ENCODE peak calls at places on chromosome 15, in eight cellular contexts. Q is T47D, J is ELF-1, X is SK-N-DZ, H is OCI-M1, F is AG08396, C is lung, S is endothelial cell. U is an unnamed sample.

GRCh38 chr15:58628206-58629057 is 121.1 kb downstream of the ADAM10 start:
- DNase-seq in H (peak; percentile 87), J (no peak), X (no peak), F (no peak), S (no peak), Q (no peak), C (no peak), U (no peak)

GRCh38 chr15:60379466-60380274 is 18.1 kb downstream of the ANXA2 start:
- DNase-seq in X (no peak), J (peak; percentile 56), C (no peak), S (no peak), H (no peak), F (peak; percentile 49), Q (peak; percentile 85), U (peak; percentile 86)

GRCh38 chr15:92883643-92884458 is 16.3 kb upstream of the CHD2 start:
- DNase-seq in X (peak; percentile 30), J (no peak), C (no peak), H (peak; percentile 50), F (no peak), Q (peak; percentile 76), S (no peak), U (no peak)

GRCh38 chr15:92801774-92802464 is 98.2 kb upstream of the CHD2 start:
- DNase-seq in J (peak; percentile 41), H (peak; percentile 78), F (peak; percentile 59), S (no peak), Q (no peak), C (no peak), X (no peak), U (no peak)

GRCh38 chr15:59814409-59814808 is 125.3 kb upstream of the BNIP2 start:
- DNase-seq in H (peak; percentile 10), S (no peak), X (peak; percentile 6), C (no peak), F (no peak), Q (no peak), J (no peak), U (no peak)

GRCh38 chr15:62069551-62069950 is 2.8 kb downstream of the C2CD4A start:
- DNase-seq in Q (no peak), S (no peak), H (no peak), X (no peak), F (no peak), C (no peak), J (no peak), U (no peak)

GRCh38 chr15:27871078-27871695 is 227.9 kb downstream of the OCA2 start:
- DNase-seq in J (no peak), C (no peak), F (no peak), H (no peak), X (no peak), S (no peak), Q (no peak), U (no peak)

GRCh38 chr15:67843092-67843501 is 3.3 kb upstream of the RNU6-1 start:
- DNase-seq in H (no peak), X (peak; percentile 45), J (no peak), Q (no peak), C (no peak), S (no peak), F (peak; percentile 5), U (no peak)

GRCh38 chr15:67117356-67117755 is 52.0 kb downstream of the SMAD3 start:
- DNase-seq in H (no peak), C (no peak), Q (no peak), S (no peak), J (no peak), X (no peak), F (no peak), U (no peak)

GRCh38 chr15:87631093-87631492 is 625.4 kb downstream of the NTRK3 start:
- DNase-seq in C (no peak), F (no peak), S (no peak), J (no peak), Q (no peak), X (no peak), H (peak; percentile 11), U (no peak)

GRCh38 chr15:79527821-79528220 is 95.7 kb downstream of the MINAR1 start:
- DNase-seq in H (no peak), X (no peak), Q (peak; percentile 22), F (no peak), S (no peak), C (no peak), J (no peak), U (no peak)

GRCh38 chr15:81752974-81753373 is 292.8 kb downstream of the MEX3B start:
- DNase-seq in F (no peak), X (no peak), C (no peak), S (no peak), J (no peak), H (peak; percentile 24), Q (no peak), U (no peak)

GRCh38 chr15:76932090-76932966 is 779 bp downstream of the RCN2 start:
- DNase-seq in H (peak; percentile 51), S (no peak), F (no peak), C (no peak), X (no peak), Q (peak; percentile 12), J (peak; percentile 34), U (no peak)

GRCh38 chr15:74752486-74753395 is 4.1 kb downstream of the CYP1A2 start:
- DNase-seq in Q (peak; percentile 47), F (peak; percentile 77), C (peak; percentile 46), J (no peak), X (no peak), S (no peak), H (no peak), U (no peak)

GRCh38 chr15:43268111-43269105 is 1.7 kb upstream of the TGM5 start:
- DNase-seq in F (no peak), J (peak; percentile 20), Q (peak; percentile 27), H (peak; percentile 39), X (peak; percentile 22), C (no peak), S (peak; percentile 62), U (no peak)

U was measured in Caco-2.